ENCODE peak calls at places on chromosomes 7 and 10, in seven cellular contexts. One of them, this sample, is unnamed.

GRCh38 chr7:75715864-75716263 is 22.9 kb downstream of the HIP1 start:
- DNase-seq in stimulated activated CD8-positive, alpha-beta memory T cell treated with anti-CD3 and anti-CD28 coated beads, Interleukin-2, amount 100 ng/mL, for 48 hours: no peak
- DNase-seq in adipocyte: no peak
- DNase-seq in RPMI8226: no peak
- DNase-seq in NCI-H1092: no peak
- DNase-seq in NCI-H2081: no peak
- DNase-seq in AG10803: no peak
- DNase-seq in this sample: no peak

GRCh38 chr7:519974-520458 is 370 bp upstream of the PDGFA start:
- DNase-seq in stimulated activated CD8-positive, alpha-beta memory T cell treated with anti-CD3 and anti-CD28 coated beads, Interleukin-2, amount 100 ng/mL, for 48 hours: no peak
- DNase-seq in NCI-H1092: peak; percentile 25
- DNase-seq in AG10803: peak; percentile 66
- DNase-seq in RPMI8226: peak; percentile 83
- DNase-seq in NCI-H2081: peak; percentile 50
- DNase-seq in adipocyte: peak; percentile 85
- DNase-seq in this sample: peak; percentile 48

GRCh38 chr10:34780818-34781380 is 34.2 kb downstream of the PARD3 start:
- DNase-seq in AG10803: peak; percentile 13
- DNase-seq in NCI-H1092: no peak
- DNase-seq in adipocyte: peak; percentile 44
- DNase-seq in stimulated activated CD8-positive, alpha-beta memory T cell treated with anti-CD3 and anti-CD28 coated beads, Interleukin-2, amount 100 ng/mL, for 48 hours: no peak
- DNase-seq in RPMI8226: peak; percentile 73
- DNase-seq in NCI-H2081: no peak
- DNase-seq in this sample: no peak

GRCh38 chr7:44325811-44326241 is 432 bp upstream of the CAMK2B start:
- DNase-seq in NCI-H1092: peak; percentile 67
- DNase-seq in AG10803: no peak
- DNase-seq in stimulated activated CD8-positive, alpha-beta memory T cell treated with anti-CD3 and anti-CD28 coated beads, Interleukin-2, amount 100 ng/mL, for 48 hours: no peak
- DNase-seq in NCI-H2081: peak; percentile 71
- DNase-seq in adipocyte: no peak
- DNase-seq in RPMI8226: peak; percentile 27
- DNase-seq in this sample: peak; percentile 27

GRCh38 chr7:99762680-99763327 is 21.2 kb downstream of the CYP3A4 start:
- DNase-seq in stimulated activated CD8-positive, alpha-beta memory T cell treated with anti-CD3 and anti-CD28 coated beads, Interleukin-2, amount 100 ng/mL, for 48 hours: no peak
- DNase-seq in RPMI8226: no peak
- DNase-seq in adipocyte: peak; percentile 41
- DNase-seq in NCI-H1092: no peak
- DNase-seq in NCI-H2081: no peak
- DNase-seq in AG10803: peak; percentile 25
- DNase-seq in this sample: no peak

GRCh38 chr10:28410420-28411135 is 107.7 kb upstream of the MPP7 start:
- DNase-seq in NCI-H1092: no peak
- DNase-seq in AG10803: no peak
- DNase-seq in NCI-H2081: no peak
- DNase-seq in stimulated activated CD8-positive, alpha-beta memory T cell treated with anti-CD3 and anti-CD28 coated beads, Interleukin-2, amount 100 ng/mL, for 48 hours: no peak
- DNase-seq in adipocyte: no peak
- DNase-seq in RPMI8226: no peak
- DNase-seq in this sample: no peak

GRCh38 chr10:98308602-98309365 is 40.8 kb upstream of the LOXL4 start:
- DNase-seq in RPMI8226: no peak
- DNase-seq in NCI-H2081: no peak
- DNase-seq in adipocyte: no peak
- DNase-seq in AG10803: no peak
- DNase-seq in NCI-H1092: no peak
- DNase-seq in stimulated activated CD8-positive, alpha-beta memory T cell treated with anti-CD3 and anti-CD28 coated beads, Interleukin-2, amount 100 ng/mL, for 48 hours: no peak
- DNase-seq in this sample: no peak

GRCh38 chr10:127157506-127158205 is 38.7 kb downstream of the INSYN2A start:
- DNase-seq in stimulated activated CD8-positive, alpha-beta memory T cell treated with anti-CD3 and anti-CD28 coated beads, Interleukin-2, amount 100 ng/mL, for 48 hours: no peak
- DNase-seq in NCI-H1092: no peak
- DNase-seq in RPMI8226: no peak
- DNase-seq in adipocyte: no peak
- DNase-seq in AG10803: peak; percentile 60
- DNase-seq in NCI-H2081: no peak
- DNase-seq in this sample: peak; percentile 7

GRCh38 chr10:29130190-29130673 is 158.6 kb upstream of the LYZL1 start:
- DNase-seq in NCI-H1092: peak; percentile 9
- DNase-seq in RPMI8226: peak; percentile 17
- DNase-seq in adipocyte: peak; percentile 75
- DNase-seq in NCI-H2081: peak; percentile 38
- DNase-seq in AG10803: peak; percentile 29
- DNase-seq in stimulated activated CD8-positive, alpha-beta memory T cell treated with anti-CD3 and anti-CD28 coated beads, Interleukin-2, amount 100 ng/mL, for 48 hours: no peak
- DNase-seq in this sample: peak; percentile 47

GRCh38 chr7:42479452-42480303 is 242.7 kb upstream of the GLI3 start:
- DNase-seq in NCI-H1092: no peak
- DNase-seq in stimulated activated CD8-positive, alpha-beta memory T cell treated with anti-CD3 and anti-CD28 coated beads, Interleukin-2, amount 100 ng/mL, for 48 hours: no peak
- DNase-seq in RPMI8226: no peak
- DNase-seq in adipocyte: peak; percentile 38
- DNase-seq in NCI-H2081: no peak
- DNase-seq in AG10803: peak; percentile 31
- DNase-seq in this sample: no peak

GRCh38 chr7:46369933-46370654 is 449.0 kb upstream of the IGFBP3 start:
- DNase-seq in adipocyte: peak; percentile 97
- DNase-seq in AG10803: peak; percentile 95
- DNase-seq in RPMI8226: no peak
- DNase-seq in NCI-H1092: no peak
- DNase-seq in NCI-H2081: no peak
- DNase-seq in stimulated activated CD8-positive, alpha-beta memory T cell treated with anti-CD3 and anti-CD28 coated beads, Interleukin-2, amount 100 ng/mL, for 48 hours: no peak
- DNase-seq in this sample: no peak

GRCh38 chr7:92178928-92179373 is at the start of gene LRRD1:
- DNase-seq in NCI-H1092: peak; percentile 73
- DNase-seq in AG10803: peak; percentile 81
- DNase-seq in adipocyte: peak; percentile 84
- DNase-seq in NCI-H2081: peak; percentile 82
- DNase-seq in stimulated activated CD8-positive, alpha-beta memory T cell treated with anti-CD3 and anti-CD28 coated beads, Interleukin-2, amount 100 ng/mL, for 48 hours: peak; percentile 84
- DNase-seq in RPMI8226: peak; percentile 93
- DNase-seq in this sample: no peak

GRCh38 chr10:68756246-68756645 is 35.2 kb downstream of the CCAR1 start:
- DNase-seq in adipocyte: no peak
- DNase-seq in NCI-H2081: no peak
- DNase-seq in stimulated activated CD8-positive, alpha-beta memory T cell treated with anti-CD3 and anti-CD28 coated beads, Interleukin-2, amount 100 ng/mL, for 48 hours: no peak
- DNase-seq in RPMI8226: no peak
- DNase-seq in NCI-H1092: no peak
- DNase-seq in AG10803: no peak
- DNase-seq in this sample: no peak